ENCODE peak calls at places on chromosomes 4 and X, in four cellular contexts. Q, X, N and Y are unnamed samples.

GRCh38 chr4:182752158-182752910 is 164.9 kb downstream of the DCTD start:
- DNase-seq in Q (no peak), X (no peak), N (no peak), Y (no peak)

GRCh38 chrX:15202458-15203177 is 67.3 kb downstream of the ASB9 start:
- DNase-seq in Q (no peak), X (no peak), N (no peak), Y (peak; percentile 27)

GRCh38 chr4:122045533-122045932 is 93.7 kb upstream of the TRPC3 start:
- DNase-seq in Q (peak; percentile 10), X (no peak), N (no peak), Y (peak; percentile 100)

GRCh38 chr4:56049428-56050212 is 100.9 kb downstream of the CEP135 start:
- DNase-seq in Q (peak; percentile 23), X (no peak), N (peak; percentile 9), Y (peak; percentile 42)

GRCh38 chr4:124415206-124415605 is 297.3 kb downstream of the ANKRD50 start:
- DNase-seq in Q (no peak), X (no peak), N (no peak), Y (no peak)

GRCh38 chrX:54043696-54044125 is 562 bp downstream of the PHF8 start:
- DNase-seq in Q (no peak), X (peak; percentile 45), N (peak; percentile 52), Y (peak; percentile 43)

GRCh38 chr4:15955670-15956069 is 7.3 kb downstream of the FGFBP2 start:
- DNase-seq in Q (no peak), X (no peak), N (no peak), Y (peak; percentile 46)

GRCh38 chr4:6046526-6047129 is 28.4 kb upstream of the C4orf50 start:
- DNase-seq in Q (no peak), X (no peak), N (no peak), Y (no peak)

GRCh38 chr4:182978152-182978827 is 61.1 kb upstream of the DCTD start:
- DNase-seq in Q (no peak), X (no peak), N (no peak), Y (no peak)

GRCh38 chr4:140928880-140929279 is 172.7 kb upstream of the TBC1D9 start:
- DNase-seq in Q (no peak), X (no peak), N (no peak), Y (no peak)

GRCh38 chrX:17030092-17030491 is 83.6 kb downstream of the REPS2 start:
- DNase-seq in Q (peak; percentile 69), X (no peak), N (no peak), Y (no peak)

GRCh38 chrX:118976599-118977340 is 2.4 kb downstream of the LONRF3 start:
- DNase-seq in Q (peak; percentile 43), X (peak; percentile 53), N (peak; percentile 39), Y (peak; percentile 65)

GRCh38 chr4:89486042-89486441 is 178.4 kb upstream of the GPRIN3 start:
- DNase-seq in Q (no peak), X (no peak), N (no peak), Y (peak; percentile 48)

GRCh38 chr4:23097251-23097650 is 404.5 kb downstream of the GBA3 start:
- DNase-seq in Q (no peak), X (no peak), N (no peak), Y (peak; percentile 78)

GRCh38 chrX:23398570-23398969 is 63.9 kb downstream of the PTCHD1 start:
- DNase-seq in Q (no peak), X (no peak), N (no peak), Y (no peak)

GRCh38 chr4:34043131-34043530 is 2201.2 kb downstream of the ARAP2 start:
- DNase-seq in Q (no peak), X (no peak), N (no peak), Y (peak; percentile 5)

GRCh38 chrX:11419102-11419501 is 125.9 kb downstream of the AMELX start:
- DNase-seq in Q (no peak), X (no peak), N (no peak), Y (no peak)

GRCh38 chr4:127642169-127642568 is 9.4 kb downstream of the INTU start:
- DNase-seq in Q (no peak), X (no peak), N (no peak), Y (no peak)

GRCh38 chr4:180335571-180335970 is 1907.6 kb upstream of the TENM3 start:
- DNase-seq in Q (no peak), X (no peak), N (no peak), Y (no peak)

GRCh38 chr4:109496875-109497274 is 63.2 kb upstream of the MCUB start:
- DNase-seq in Q (no peak), X (no peak), N (no peak), Y (peak; percentile 1)

GRCh38 chrX:45794323-45794994 is 593.8 kb upstream of the DIPK2B start:
- DNase-seq in Q (no peak), X (no peak), N (no peak), Y (no peak)

GRCh38 chr4:172104534-172104933 is 291.3 kb downstream of the GALNTL6 start:
- DNase-seq in Q (no peak), X (no peak), N (no peak), Y (no peak)

GRCh38 chr4:94635172-94635571 is 122.6 kb upstream of the BMPR1B start:
- DNase-seq in Q (no peak), X (no peak), N (no peak), Y (peak; percentile 30)

GRCh38 chr4:144456196-144456595 is 189.8 kb upstream of the HHIP start:
- DNase-seq in Q (no peak), X (no peak), N (no peak), Y (no peak)

GRCh38 chrX:130165181-130165702 is 399 bp downstream of the AIFM1 start:
- DNase-seq in Q (no peak), X (peak; percentile 50), N (no peak), Y (no peak)

GRCh38 chrX:318068-318738 is 393 bp downstream of the GTPBP6 start:
- DNase-seq in Q (peak; percentile 99), X (peak; percentile 99), N (peak; percentile 95), Y (peak; percentile 99)

GRCh38 chr4:24211821-24212220 is 322.0 kb upstream of the PPARGC1A start:
- DNase-seq in Q (no peak), X (no peak), N (no peak), Y (peak; percentile 29)

GRCh38 chr4:8410641-8411271 is 29.8 kb downstream of the ACOX3 start:
- DNase-seq in Q (peak; percentile 22), X (no peak), N (peak; percentile 68), Y (peak; percentile 60)

GRCh38 chrX:46912673-46913491 is 661 bp downstream of the JADE3 start:
- DNase-seq in Q (peak; percentile 38), X (peak; percentile 46), N (peak; percentile 41), Y (peak; percentile 38)

GRCh38 chrX:2261838-2262678 is 238.7 kb downstream of the DHRSX start:
- DNase-seq in Q (no peak), X (peak; percentile 28), N (no peak), Y (no peak)

GRCh38 chr4:123350191-123350544 is 46.4 kb upstream of the SPRY1 start:
- DNase-seq in Q (peak; percentile 22), X (no peak), N (no peak), Y (peak; percentile 73)

GRCh38 chr4:140856692-140857091 is 100.5 kb upstream of the TBC1D9 start:
- DNase-seq in Q (no peak), X (no peak), N (no peak), Y (peak; percentile 94)

GRCh38 chr4:176622251-176622968 is 170.3 kb downstream of the VEGFC start:
- DNase-seq in Q (no peak), X (no peak), N (no peak), Y (peak; percentile 77)

GRCh38 chr4:111773858-111774257 is 371.4 kb upstream of the FAM241A start:
- DNase-seq in Q (no peak), X (no peak), N (no peak), Y (peak; percentile 88)

GRCh38 chrX:102341867-102342266 is 94.9 kb downstream of the NXF2 start:
- DNase-seq in Q (no peak), X (no peak), N (no peak), Y (no peak)
- TF ChIP-seq CTCF in Q (no peak), X (no peak), N (peak; percentile 5), Y (no peak)

GRCh38 chrX:153381684-153382532 is 19.2 kb downstream of the PNMA6E start:
- DNase-seq in Q (peak; percentile 33), X (no peak), N (no peak), Y (peak; percentile 37)
- TF ChIP-seq CTCF in Q (no peak), X (no peak), N (no peak), Y (no peak)

GRCh38 chr4:168865854-168866253 is 144.2 kb downstream of the CBR4 start:
- DNase-seq in Q (no peak), X (no peak), N (no peak), Y (no peak)

GRCh38 chr4:168863719-168864632 is 146.1 kb downstream of the CBR4 start:
- DNase-seq in Q (no peak), X (no peak), N (no peak), Y (no peak)

GRCh38 chr4:168867128-168867527 is 142.9 kb downstream of the CBR4 start:
- DNase-seq in Q (no peak), X (no peak), N (no peak), Y (no peak)

GRCh38 chr4:168866635-168867034 is 143.4 kb downstream of the CBR4 start:
- DNase-seq in Q (no peak), X (no peak), N (no peak), Y (no peak)

GRCh38 chr4:168864831-168865541 is 145.1 kb downstream of the CBR4 start:
- DNase-seq in Q (no peak), X (no peak), N (no peak), Y (no peak)
- TF ChIP-seq CTCF in Q (no peak), X (no peak), N (no peak), Y (no peak)

GRCh38 chr4:76984127-76984526 is 34.6 kb downstream of the SEPTIN11 start:
- DNase-seq in Q (no peak), X (no peak), N (no peak), Y (peak; percentile 26)

GRCh38 chr4:76984788-76985211 is 35.2 kb downstream of the SEPTIN11 start:
- DNase-seq in Q (no peak), X (no peak), N (no peak), Y (peak; percentile 71)

GRCh38 chr4:76981649-76982048 is 32.1 kb downstream of the SEPTIN11 start:
- DNase-seq in Q (no peak), X (no peak), N (no peak), Y (no peak)

GRCh38 chr4:76980280-76980679 is 30.7 kb downstream of the SEPTIN11 start:
- DNase-seq in Q (no peak), X (no peak), N (no peak), Y (no peak)

DNA sequence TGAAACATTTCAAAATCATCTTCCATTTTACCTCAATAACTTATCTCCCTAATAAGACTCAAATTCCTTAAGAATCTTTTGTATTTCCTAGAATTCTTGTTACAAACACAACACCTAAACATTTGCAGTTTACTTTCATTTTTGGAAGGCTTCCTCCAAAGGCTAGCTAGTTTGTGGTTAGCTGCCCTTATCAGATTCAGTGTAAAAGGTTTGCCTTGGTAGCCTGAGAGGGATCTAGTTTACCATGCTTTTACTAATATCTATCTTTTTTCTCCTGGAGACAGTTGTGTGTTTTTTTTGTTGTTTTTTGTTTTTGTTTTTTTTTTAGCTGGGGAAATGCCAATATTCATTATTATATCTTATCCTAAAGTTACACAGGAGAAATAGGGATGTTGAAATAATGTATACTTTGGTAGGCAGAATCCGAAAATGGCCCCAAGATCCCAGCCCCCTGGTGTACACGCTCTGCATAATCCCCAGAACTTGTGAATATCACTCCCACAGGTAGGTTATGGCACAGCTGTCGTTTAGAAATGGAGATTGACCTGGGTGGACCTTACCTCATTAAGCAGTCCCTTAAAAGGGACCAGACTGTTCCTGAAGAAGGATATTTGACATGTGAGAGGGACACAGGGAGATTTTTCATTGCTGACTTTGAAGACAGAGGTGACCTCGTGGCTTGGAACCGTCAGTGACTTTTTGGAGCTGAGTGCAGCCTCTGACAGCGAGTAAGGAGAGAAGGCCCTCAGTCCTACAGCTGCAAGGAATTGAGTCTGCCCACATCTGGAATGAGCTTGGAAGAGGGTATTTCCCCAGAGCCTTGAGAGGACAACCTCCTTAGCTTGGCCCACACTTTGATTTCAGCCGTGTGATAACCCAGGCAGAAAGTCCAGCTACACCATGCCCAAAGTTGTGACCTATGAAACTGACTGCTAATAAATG is 33.4 kb downstream of the SEPTIN11 start:
- DNase-seq in Q (no peak), X (no peak), N (no peak), Y (no peak)
- TF ChIP-seq CTCF in Q (no peak), X (peak; percentile 13), N (no peak), Y (no peak)